ENCODE peak calls at places on chromosomes 6 and 20, in seven cellular contexts. One of them, this sample, is unnamed.

GRCh38 chr6:3296537-3297453 is 38.0 kb downstream of the PSMG4 start:
- DNase-seq in left ventricle myocardium inferior: no peak
- DNase-seq in suprapubic skin: peak
- DNase-seq in activated T-helper 1 cell treated with anti-CD3 and anti-CD28 coated beads, Interleukin-2, amount 50 U/mL, for 16 hours: no peak
- DNase-seq in activated CD8-positive, alpha-beta memory T cell treated with anti-CD3 and anti-CD28 coated beads, Interleukin-2, amount 10 ng/mL, durations not matched to agents 7 days and 5 days: no peak
- DNase-seq in spleen: peak
- DNase-seq in stimulated activated CD4-positive, alpha-beta T cell treated with anti-CD3 and anti-CD28 coated beads, Interleukin-4, amount 100 ng/mL, for 48 hours: no peak
- DNase-seq in this sample: no peak

GRCh38 chr6:142802124-142802523 is 142.9 kb downstream of the HIVEP2 start:
- DNase-seq in left ventricle myocardium inferior: no peak
- DNase-seq in suprapubic skin: no peak
- DNase-seq in activated T-helper 1 cell treated with anti-CD3 and anti-CD28 coated beads, Interleukin-2, amount 50 U/mL, for 16 hours: no peak
- DNase-seq in activated CD8-positive, alpha-beta memory T cell treated with anti-CD3 and anti-CD28 coated beads, Interleukin-2, amount 10 ng/mL, durations not matched to agents 7 days and 5 days: no peak
- DNase-seq in spleen: no peak
- DNase-seq in stimulated activated CD4-positive, alpha-beta T cell treated with anti-CD3 and anti-CD28 coated beads, Interleukin-4, amount 100 ng/mL, for 48 hours: no peak
- DNase-seq in this sample: no peak

GRCh38 chr6:43669922-43670622 is 17.5 kb downstream of the MRPS18A start:
- DNase-seq in left ventricle myocardium inferior: no peak
- DNase-seq in suprapubic skin: no peak
- DNase-seq in activated T-helper 1 cell treated with anti-CD3 and anti-CD28 coated beads, Interleukin-2, amount 50 U/mL, for 16 hours: no peak
- DNase-seq in activated CD8-positive, alpha-beta memory T cell treated with anti-CD3 and anti-CD28 coated beads, Interleukin-2, amount 10 ng/mL, durations not matched to agents 7 days and 5 days: peak
- DNase-seq in spleen: no peak
- DNase-seq in stimulated activated CD4-positive, alpha-beta T cell treated with anti-CD3 and anti-CD28 coated beads, Interleukin-4, amount 100 ng/mL, for 48 hours: no peak
- DNase-seq in this sample: no peak

GRCh38 chr6:50927816-50928215 is 109.1 kb downstream of the TFAP2B start:
- DNase-seq in left ventricle myocardium inferior: no peak
- DNase-seq in suprapubic skin: no peak
- DNase-seq in activated T-helper 1 cell treated with anti-CD3 and anti-CD28 coated beads, Interleukin-2, amount 50 U/mL, for 16 hours: no peak
- DNase-seq in activated CD8-positive, alpha-beta memory T cell treated with anti-CD3 and anti-CD28 coated beads, Interleukin-2, amount 10 ng/mL, durations not matched to agents 7 days and 5 days: no peak
- DNase-seq in spleen: no peak
- DNase-seq in stimulated activated CD4-positive, alpha-beta T cell treated with anti-CD3 and anti-CD28 coated beads, Interleukin-4, amount 100 ng/mL, for 48 hours: no peak
- DNase-seq in this sample: no peak

GRCh38 chr6:7921582-7922199 is 11.1 kb upstream of the TXNDC5 start:
- DNase-seq in left ventricle myocardium inferior: no peak
- DNase-seq in suprapubic skin: no peak
- DNase-seq in activated T-helper 1 cell treated with anti-CD3 and anti-CD28 coated beads, Interleukin-2, amount 50 U/mL, for 16 hours: no peak
- DNase-seq in activated CD8-positive, alpha-beta memory T cell treated with anti-CD3 and anti-CD28 coated beads, Interleukin-2, amount 10 ng/mL, durations not matched to agents 7 days and 5 days: no peak
- DNase-seq in spleen: no peak
- DNase-seq in stimulated activated CD4-positive, alpha-beta T cell treated with anti-CD3 and anti-CD28 coated beads, Interleukin-4, amount 100 ng/mL, for 48 hours: no peak
- DNase-seq in this sample: no peak

GRCh38 chr6:130054725-130055124 is 36.3 kb downstream of the L3MBTL3 start:
- DNase-seq in left ventricle myocardium inferior: no peak
- DNase-seq in suprapubic skin: no peak
- DNase-seq in activated T-helper 1 cell treated with anti-CD3 and anti-CD28 coated beads, Interleukin-2, amount 50 U/mL, for 16 hours: no peak
- DNase-seq in activated CD8-positive, alpha-beta memory T cell treated with anti-CD3 and anti-CD28 coated beads, Interleukin-2, amount 10 ng/mL, durations not matched to agents 7 days and 5 days: no peak
- DNase-seq in spleen: no peak
- DNase-seq in stimulated activated CD4-positive, alpha-beta T cell treated with anti-CD3 and anti-CD28 coated beads, Interleukin-4, amount 100 ng/mL, for 48 hours: no peak
- DNase-seq in this sample: no peak

GRCh38 chr6:141667580-141668309 is 465.0 kb upstream of the GJE1 start:
- DNase-seq in left ventricle myocardium inferior: no peak
- DNase-seq in suprapubic skin: no peak
- DNase-seq in activated T-helper 1 cell treated with anti-CD3 and anti-CD28 coated beads, Interleukin-2, amount 50 U/mL, for 16 hours: no peak
- DNase-seq in activated CD8-positive, alpha-beta memory T cell treated with anti-CD3 and anti-CD28 coated beads, Interleukin-2, amount 10 ng/mL, durations not matched to agents 7 days and 5 days: no peak
- DNase-seq in spleen: no peak
- DNase-seq in stimulated activated CD4-positive, alpha-beta T cell treated with anti-CD3 and anti-CD28 coated beads, Interleukin-4, amount 100 ng/mL, for 48 hours: no peak
- DNase-seq in this sample: no peak

GRCh38 chr20:32482251-32483220 is 102.6 kb downstream of the NOL4L start:
- DNase-seq in left ventricle myocardium inferior: peak
- DNase-seq in suprapubic skin: peak
- DNase-seq in activated T-helper 1 cell treated with anti-CD3 and anti-CD28 coated beads, Interleukin-2, amount 50 U/mL, for 16 hours: peak
- DNase-seq in activated CD8-positive, alpha-beta memory T cell treated with anti-CD3 and anti-CD28 coated beads, Interleukin-2, amount 10 ng/mL, durations not matched to agents 7 days and 5 days: no peak
- DNase-seq in spleen: peak
- DNase-seq in stimulated activated CD4-positive, alpha-beta T cell treated with anti-CD3 and anti-CD28 coated beads, Interleukin-4, amount 100 ng/mL, for 48 hours: no peak
- DNase-seq in this sample: no peak

GRCh38 chr6:131629656-131630055 is 1.6 kb upstream of the MED23 start:
- DNase-seq in left ventricle myocardium inferior: no peak
- DNase-seq in suprapubic skin: no peak
- DNase-seq in activated T-helper 1 cell treated with anti-CD3 and anti-CD28 coated beads, Interleukin-2, amount 50 U/mL, for 16 hours: no peak
- DNase-seq in activated CD8-positive, alpha-beta memory T cell treated with anti-CD3 and anti-CD28 coated beads, Interleukin-2, amount 10 ng/mL, durations not matched to agents 7 days and 5 days: no peak
- DNase-seq in spleen: no peak
- DNase-seq in stimulated activated CD4-positive, alpha-beta T cell treated with anti-CD3 and anti-CD28 coated beads, Interleukin-4, amount 100 ng/mL, for 48 hours: no peak
- DNase-seq in this sample: no peak

GRCh38 chr6:163536770-163537169 is 122.3 kb downstream of the QKI start:
- DNase-seq in left ventricle myocardium inferior: no peak
- DNase-seq in suprapubic skin: no peak
- DNase-seq in activated T-helper 1 cell treated with anti-CD3 and anti-CD28 coated beads, Interleukin-2, amount 50 U/mL, for 16 hours: no peak
- DNase-seq in activated CD8-positive, alpha-beta memory T cell treated with anti-CD3 and anti-CD28 coated beads, Interleukin-2, amount 10 ng/mL, durations not matched to agents 7 days and 5 days: no peak
- DNase-seq in spleen: no peak
- DNase-seq in stimulated activated CD4-positive, alpha-beta T cell treated with anti-CD3 and anti-CD28 coated beads, Interleukin-4, amount 100 ng/mL, for 48 hours: no peak
- DNase-seq in this sample: no peak

GRCh38 chr20:48777005-48777404 is 50.8 kb downstream of the PREX1 start:
- DNase-seq in left ventricle myocardium inferior: no peak
- DNase-seq in suprapubic skin: no peak
- DNase-seq in activated T-helper 1 cell treated with anti-CD3 and anti-CD28 coated beads, Interleukin-2, amount 50 U/mL, for 16 hours: no peak
- DNase-seq in activated CD8-positive, alpha-beta memory T cell treated with anti-CD3 and anti-CD28 coated beads, Interleukin-2, amount 10 ng/mL, durations not matched to agents 7 days and 5 days: no peak
- DNase-seq in spleen: peak
- DNase-seq in stimulated activated CD4-positive, alpha-beta T cell treated with anti-CD3 and anti-CD28 coated beads, Interleukin-4, amount 100 ng/mL, for 48 hours: no peak
- DNase-seq in this sample: no peak

GRCh38 chr20:16488086-16488485 is 85.2 kb downstream of the KIF16B start:
- DNase-seq in left ventricle myocardium inferior: no peak
- DNase-seq in suprapubic skin: no peak
- DNase-seq in activated T-helper 1 cell treated with anti-CD3 and anti-CD28 coated beads, Interleukin-2, amount 50 U/mL, for 16 hours: no peak
- DNase-seq in activated CD8-positive, alpha-beta memory T cell treated with anti-CD3 and anti-CD28 coated beads, Interleukin-2, amount 10 ng/mL, durations not matched to agents 7 days and 5 days: no peak
- DNase-seq in spleen: no peak
- DNase-seq in stimulated activated CD4-positive, alpha-beta T cell treated with anti-CD3 and anti-CD28 coated beads, Interleukin-4, amount 100 ng/mL, for 48 hours: no peak
- DNase-seq in this sample: no peak

GRCh38 chr20:2602046-2602735 is 50.2 kb upstream of the NOP56 start:
- DNase-seq in left ventricle myocardium inferior: no peak
- DNase-seq in suprapubic skin: no peak
- DNase-seq in activated T-helper 1 cell treated with anti-CD3 and anti-CD28 coated beads, Interleukin-2, amount 50 U/mL, for 16 hours: no peak
- DNase-seq in activated CD8-positive, alpha-beta memory T cell treated with anti-CD3 and anti-CD28 coated beads, Interleukin-2, amount 10 ng/mL, durations not matched to agents 7 days and 5 days: no peak
- DNase-seq in spleen: no peak
- DNase-seq in stimulated activated CD4-positive, alpha-beta T cell treated with anti-CD3 and anti-CD28 coated beads, Interleukin-4, amount 100 ng/mL, for 48 hours: no peak
- DNase-seq in this sample: no peak

GRCh38 chr6:39568896-39569295 is 156.3 kb downstream of the KIF6 start:
- DNase-seq in left ventricle myocardium inferior: no peak
- DNase-seq in suprapubic skin: no peak
- DNase-seq in activated T-helper 1 cell treated with anti-CD3 and anti-CD28 coated beads, Interleukin-2, amount 50 U/mL, for 16 hours: no peak
- DNase-seq in activated CD8-positive, alpha-beta memory T cell treated with anti-CD3 and anti-CD28 coated beads, Interleukin-2, amount 10 ng/mL, durations not matched to agents 7 days and 5 days: no peak
- DNase-seq in spleen: no peak
- DNase-seq in stimulated activated CD4-positive, alpha-beta T cell treated with anti-CD3 and anti-CD28 coated beads, Interleukin-4, amount 100 ng/mL, for 48 hours: no peak
- DNase-seq in this sample: no peak

GRCh38 chr6:36967301-36967700 is 12.8 kb downstream of the PI16 start:
- DNase-seq in left ventricle myocardium inferior: no peak
- DNase-seq in suprapubic skin: no peak
- DNase-seq in activated T-helper 1 cell treated with anti-CD3 and anti-CD28 coated beads, Interleukin-2, amount 50 U/mL, for 16 hours: no peak
- DNase-seq in activated CD8-positive, alpha-beta memory T cell treated with anti-CD3 and anti-CD28 coated beads, Interleukin-2, amount 10 ng/mL, durations not matched to agents 7 days and 5 days: no peak
- DNase-seq in spleen: peak
- DNase-seq in stimulated activated CD4-positive, alpha-beta T cell treated with anti-CD3 and anti-CD28 coated beads, Interleukin-4, amount 100 ng/mL, for 48 hours: no peak
- DNase-seq in this sample: no peak

GRCh38 chr6:33277663-33278391 is 904 bp downstream of the B3GALT4 start:
- DNase-seq in left ventricle myocardium inferior: no peak
- DNase-seq in suprapubic skin: peak
- DNase-seq in activated T-helper 1 cell treated with anti-CD3 and anti-CD28 coated beads, Interleukin-2, amount 50 U/mL, for 16 hours: no peak
- DNase-seq in activated CD8-positive, alpha-beta memory T cell treated with anti-CD3 and anti-CD28 coated beads, Interleukin-2, amount 10 ng/mL, durations not matched to agents 7 days and 5 days: peak
- DNase-seq in spleen: peak
- DNase-seq in stimulated activated CD4-positive, alpha-beta T cell treated with anti-CD3 and anti-CD28 coated beads, Interleukin-4, amount 100 ng/mL, for 48 hours: no peak
- DNase-seq in this sample: no peak

GRCh38 chr20:1472556-1473243 is 6.1 kb upstream of the NSFL1C start:
- DNase-seq in left ventricle myocardium inferior: no peak
- DNase-seq in suprapubic skin: no peak
- DNase-seq in activated T-helper 1 cell treated with anti-CD3 and anti-CD28 coated beads, Interleukin-2, amount 50 U/mL, for 16 hours: no peak
- DNase-seq in activated CD8-positive, alpha-beta memory T cell treated with anti-CD3 and anti-CD28 coated beads, Interleukin-2, amount 10 ng/mL, durations not matched to agents 7 days and 5 days: no peak
- DNase-seq in spleen: no peak
- DNase-seq in stimulated activated CD4-positive, alpha-beta T cell treated with anti-CD3 and anti-CD28 coated beads, Interleukin-4, amount 100 ng/mL, for 48 hours: no peak
- DNase-seq in this sample: no peak

GRCh38 chr6:71250050-71250689 is 38.4 kb upstream of the OGFRL1 start:
- DNase-seq in left ventricle myocardium inferior: no peak
- DNase-seq in suprapubic skin: no peak
- DNase-seq in activated T-helper 1 cell treated with anti-CD3 and anti-CD28 coated beads, Interleukin-2, amount 50 U/mL, for 16 hours: no peak
- DNase-seq in activated CD8-positive, alpha-beta memory T cell treated with anti-CD3 and anti-CD28 coated beads, Interleukin-2, amount 10 ng/mL, durations not matched to agents 7 days and 5 days: no peak
- DNase-seq in spleen: no peak
- DNase-seq in stimulated activated CD4-positive, alpha-beta T cell treated with anti-CD3 and anti-CD28 coated beads, Interleukin-4, amount 100 ng/mL, for 48 hours: no peak
- DNase-seq in this sample: no peak

GRCh38 chr20:36821964-36822437 is 48.4 kb upstream of the DSN1 start:
- DNase-seq in left ventricle myocardium inferior: no peak
- DNase-seq in suprapubic skin: no peak
- DNase-seq in activated T-helper 1 cell treated with anti-CD3 and anti-CD28 coated beads, Interleukin-2, amount 50 U/mL, for 16 hours: no peak
- DNase-seq in activated CD8-positive, alpha-beta memory T cell treated with anti-CD3 and anti-CD28 coated beads, Interleukin-2, amount 10 ng/mL, durations not matched to agents 7 days and 5 days: no peak
- DNase-seq in spleen: no peak
- DNase-seq in stimulated activated CD4-positive, alpha-beta T cell treated with anti-CD3 and anti-CD28 coated beads, Interleukin-4, amount 100 ng/mL, for 48 hours: no peak
- DNase-seq in this sample: peak

GRCh38 chr6:94769197-94769596 is 808.1 kb upstream of the MANEA start:
- DNase-seq in left ventricle myocardium inferior: no peak
- DNase-seq in suprapubic skin: no peak
- DNase-seq in activated T-helper 1 cell treated with anti-CD3 and anti-CD28 coated beads, Interleukin-2, amount 50 U/mL, for 16 hours: no peak
- DNase-seq in activated CD8-positive, alpha-beta memory T cell treated with anti-CD3 and anti-CD28 coated beads, Interleukin-2, amount 10 ng/mL, durations not matched to agents 7 days and 5 days: no peak
- DNase-seq in spleen: no peak
- DNase-seq in stimulated activated CD4-positive, alpha-beta T cell treated with anti-CD3 and anti-CD28 coated beads, Interleukin-4, amount 100 ng/mL, for 48 hours: no peak
- DNase-seq in this sample: no peak

GRCh38 chr6:162706236-162706635 is 21.3 kb downstream of the PRKN start:
- DNase-seq in left ventricle myocardium inferior: peak
- DNase-seq in suprapubic skin: no peak
- DNase-seq in activated T-helper 1 cell treated with anti-CD3 and anti-CD28 coated beads, Interleukin-2, amount 50 U/mL, for 16 hours: no peak
- DNase-seq in activated CD8-positive, alpha-beta memory T cell treated with anti-CD3 and anti-CD28 coated beads, Interleukin-2, amount 10 ng/mL, durations not matched to agents 7 days and 5 days: no peak
- DNase-seq in spleen: no peak
- DNase-seq in stimulated activated CD4-positive, alpha-beta T cell treated with anti-CD3 and anti-CD28 coated beads, Interleukin-4, amount 100 ng/mL, for 48 hours: no peak
- DNase-seq in this sample: peak

This sample was measured in C1 segment of cervical spinal cord.